ENCODE peak calls at places on chromosome 19, in six cellular contexts. R, U, F, Z, G and Y are unnamed samples.

GRCh38 chr19:33406521-33407139 is 33.1 kb downstream of the CEBPG start:
- DNase-seq in R (peak), G (peak), F (peak), U (peak), Z (peak), Y (peak)

GRCh38 chr19:28828276-28828870 is 384.6 kb downstream of the UQCRFS1 start:
- DNase-seq in R (no peak), G (no peak), U (no peak), F (no peak), Z (no peak), Y (no peak)

GRCh38 chr19:14370169-14370998 is 10.9 kb upstream of the ADGRE5 start:
- DNase-seq in Z (no peak), F (no peak), G (no peak), U (no peak), R (peak), Y (no peak)

GRCh38 chr19:38649305-38650179 is 2.1 kb downstream of the ACTN4 start:
- DNase-seq in Z (no peak), U (no peak), R (no peak), G (no peak), F (no peak), Y (peak)

GRCh38 chr19:4390017-4390861 is 10.1 kb downstream of the SH3GL1 start:
- DNase-seq in G (no peak), R (no peak), U (no peak), Z (peak), F (peak), Y (no peak)

GRCh38 chr19:36215276-36216171 is 618 bp downstream of the ZNF146 start:
- DNase-seq in U (no peak), R (no peak), F (peak), G (no peak), Z (peak), Y (peak)

GRCh38 chr19:4059493-4059880 is 7.2 kb downstream of the ZBTB7A start:
- DNase-seq in G (no peak), U (no peak), Z (no peak), F (no peak), R (no peak), Y (no peak)

GRCh38 chr19:15913384-15913783 is 15.5 kb upstream of the CYP4F2 start:
- DNase-seq in G (no peak), R (no peak), F (no peak), Z (peak), U (no peak), Y (no peak)